ENCODE peak calls at places on chromosomes 5 and 9, in seven cellular contexts. L, Y, V, F, A, B and I are unnamed samples. For H3K4me1, the result is how much of the 10 kb centered on the place peaks cover.

GRCh38 chr9:137107982-137108381 is 6.6 kb downstream of the DPP7 start:
- DNase-seq in B (no peak), V (no peak), Y (no peak), L (no peak), A (no peak), F (no peak), I (no peak)

GRCh38 chr5:93599427-93600146 is 16.6 kb downstream of the NR2F1 start:
- DNase-seq in L (peak), A (peak), B (no peak), V (peak), F (no peak), Y (no peak), I (no peak)

GRCh38 chr5:55821731-55822512 is 29.2 kb upstream of the IL31RA start:
- DNase-seq in A (no peak), L (peak), B (peak), F (peak), Y (peak), V (peak), I (no peak)

GRCh38 chr5:136132557-136133415 is at the start of gene SMAD5:
- DNase-seq in L (peak), B (peak), A (peak), Y (peak), F (peak), V (peak), I (no peak)

GRCh38 chr5:1012900-1013237 is 4.3 kb downstream of the NKD2 start:
- DNase-seq in B (no peak), Y (no peak), V (no peak), F (no peak), A (no peak), L (no peak), I (no peak)

GRCh38 chr5:6829150-6829784 is 116.0 kb downstream of the TENT4A start:
- DNase-seq in F (no peak), A (no peak), V (no peak), B (no peak), Y (peak), L (no peak), I (no peak)

GRCh38 chr5:76082790-76083554 is at the start of gene SV2C:
- DNase-seq in B (peak), A (peak), L (peak), Y (peak), F (no peak), V (no peak), I (no peak)

GRCh38 chr5:156942064-156942463 is 21.0 kb downstream of the TIMD4 start:
- DNase-seq in B (no peak), V (no peak), A (no peak), F (no peak), L (peak), Y (no peak), I (no peak)

GRCh38 chr9:129500166-129500862 is 120.6 kb downstream of the C9orf50 start:
- DNase-seq in V (no peak), L (peak), F (no peak), A (peak), B (no peak), Y (peak), I (no peak)

GRCh38 chr9:117434568-117434967 is 19.7 kb upstream of the ASTN2 start:
- DNase-seq in V (no peak), F (no peak), A (peak), Y (no peak), B (no peak), L (peak), I (no peak)

DNA sequence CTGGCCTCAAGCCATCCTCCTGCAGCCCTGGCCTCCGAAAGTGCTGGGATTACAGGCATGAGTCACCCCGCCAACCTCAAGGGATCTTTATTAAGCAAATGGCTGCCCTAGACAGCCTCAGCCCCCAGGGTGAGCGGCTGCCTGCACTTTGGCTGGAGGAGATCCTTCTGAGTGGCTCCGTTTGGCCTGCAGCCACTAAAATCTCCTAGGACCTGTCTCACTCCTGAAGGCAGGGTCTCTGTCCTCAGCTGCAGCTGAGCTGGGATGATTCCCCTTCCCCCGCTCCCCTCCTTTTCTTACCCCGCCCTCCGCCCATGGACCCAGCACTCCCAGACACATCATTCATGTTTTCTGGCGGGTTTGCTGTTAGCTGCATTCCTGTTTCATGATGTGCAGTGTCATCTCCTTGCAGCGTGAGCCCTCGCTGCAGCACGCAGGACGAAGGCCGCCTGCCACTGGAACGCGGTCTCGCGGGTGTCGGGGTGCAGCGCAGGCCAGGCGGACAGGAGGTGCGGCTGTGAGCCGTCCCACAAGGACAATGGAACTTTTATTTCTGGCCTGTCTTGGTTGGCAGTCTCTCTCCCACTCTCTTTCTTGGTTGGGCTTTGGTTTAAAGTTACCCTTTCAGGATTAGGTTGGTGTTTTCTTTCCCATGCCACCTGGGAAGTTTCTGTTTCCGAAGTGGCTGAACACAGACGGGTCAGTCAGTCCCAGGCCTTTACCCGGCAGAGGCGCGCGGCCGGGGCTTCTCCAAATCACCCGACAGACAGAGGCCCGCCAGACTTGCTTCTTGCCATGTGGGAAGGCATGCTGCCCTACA is 137.1 kb downstream of the FOXD1 start:
- DNase-seq in V (peak), F (no peak), A (peak), Y (peak), L (peak), B (peak), I (no peak)
- H3K9ac ChIP-seq in V (no peak), F (no peak), A (peak), Y (peak), L (no peak), B (no peak), I (no peak)

GRCh38 chr5:176407456-176408244 is 8.7 kb downstream of the CLTB start:
- DNase-seq in Y (no peak), B (no peak), L (no peak), V (no peak), F (no peak), A (no peak), I (no peak)

GRCh38 chr5:176410486-176411180 is 5.7 kb downstream of the CLTB start:
- DNase-seq in B (no peak), L (no peak), V (no peak), A (peak), F (no peak), Y (no peak), I (no peak)

GRCh38 chr5:176408590-176408989 is 7.7 kb downstream of the CLTB start:
- DNase-seq in Y (no peak), L (no peak), B (no peak), F (no peak), V (no peak), A (no peak), I (no peak)

GRCh38 chr5:176412517-176413254 is 3.7 kb downstream of the CLTB start:
- DNase-seq in Y (no peak), V (no peak), A (no peak), L (no peak), F (no peak), B (no peak), I (no peak)

GRCh38 chr5:176409765-176410164 is 6.6 kb downstream of the CLTB start:
- DNase-seq in B (no peak), V (no peak), Y (no peak), A (no peak), L (no peak), F (no peak), I (no peak)
- H3K4me1 ChIP-seq in B (under half), V (under half), Y (under half), A (under half), L (under half), F (under half), I (under half)

GRCh38 chr9:127419306-127419705 is 4.9 kb upstream of the ZNF79 start:
- DNase-seq in A (no peak), V (no peak), L (no peak), Y (no peak), B (no peak), F (no peak), I (no peak)

GRCh38 chr9:127418037-127418471 is 6.1 kb upstream of the ZNF79 start:
- DNase-seq in F (peak), A (peak), V (no peak), L (peak), B (no peak), Y (peak), I (peak)

GRCh38 chr9:127415657-127416056 is 8.5 kb upstream of the ZNF79 start:
- DNase-seq in V (no peak), L (no peak), F (no peak), A (no peak), Y (no peak), B (no peak), I (no peak)

GRCh38 chr9:127415158-127415557 is 9.0 kb upstream of the ZNF79 start:
- DNase-seq in V (no peak), A (no peak), F (no peak), L (no peak), Y (no peak), B (no peak), I (no peak)

GRCh38 chr9:127417130-127418036 is 6.8 kb upstream of the ZNF79 start:
- DNase-seq in B (no peak), L (no peak), Y (peak), V (peak), A (no peak), F (no peak), I (no peak)
- H3K9ac ChIP-seq in B (no peak), L (no peak), Y (no peak), V (no peak), A (no peak), F (no peak), I (no peak)

DNA sequence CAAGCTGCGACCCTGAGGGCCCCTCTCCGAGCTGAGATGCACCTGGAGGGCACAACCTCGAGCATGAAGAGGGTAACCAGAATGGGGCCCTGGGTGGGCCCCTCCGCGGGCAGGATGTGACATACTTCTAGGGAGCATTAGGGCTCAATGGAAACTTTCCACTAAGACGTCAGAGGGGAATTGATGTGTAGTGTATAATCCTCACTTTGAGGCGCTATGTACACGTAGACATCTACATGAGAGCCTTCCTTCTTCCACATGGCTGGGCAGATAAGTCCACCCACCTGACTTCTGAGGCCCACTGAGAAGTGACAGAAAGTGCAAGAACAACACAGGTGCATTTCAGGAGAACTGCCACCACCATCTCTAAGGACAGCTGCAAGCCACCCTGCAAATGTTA is 61.0 kb downstream of the DAP start:
- DNase-seq in L (no peak), B (no peak), A (no peak), Y (no peak), F (no peak), V (no peak), I (peak)
- H3K4me1 ChIP-seq in L (under half), B (under half), A (under half), Y (under half), F (under half), V (under half), I (under half)